ENCODE peak calls at places on chromosome 14, in ten cellular contexts. One of them, this sample, is unnamed.

GRCh38 chr14:72614891-72615410 is 278.9 kb downstream of the DPF3 start:
- DNase-seq in stomach: no peak
- DNase-seq in testis: no peak
- DNase-seq in heart right ventricle: no peak
- DNase-seq in WERI-Rb-1: no peak
- DNase-seq in foreskin keratinocyte: no peak
- DNase-seq in psoas muscle: no peak
- DNase-seq in mesothelial cell of epicardium: no peak
- DNase-seq in suprapubic skin: peak
- DNase-seq in tibial artery: no peak
- DNase-seq in this sample: no peak

GRCh38 chr14:60093606-60094005 is 1.9 kb downstream of the PCNX4 start:
- DNase-seq in foreskin keratinocyte: no peak
- DNase-seq in heart right ventricle: no peak
- DNase-seq in WERI-Rb-1: no peak
- DNase-seq in mesothelial cell of epicardium: no peak
- DNase-seq in tibial artery: no peak
- DNase-seq in stomach: no peak
- DNase-seq in psoas muscle: no peak
- DNase-seq in suprapubic skin: no peak
- DNase-seq in testis: no peak
- DNase-seq in this sample: no peak

GRCh38 chr14:76811561-76811960 is 1.1 kb downstream of the ANGEL1 start:
- DNase-seq in WERI-Rb-1: no peak
- DNase-seq in stomach: no peak
- DNase-seq in testis: no peak
- DNase-seq in mesothelial cell of epicardium: no peak
- DNase-seq in heart right ventricle: no peak
- DNase-seq in foreskin keratinocyte: peak
- DNase-seq in tibial artery: no peak
- DNase-seq in psoas muscle: no peak
- DNase-seq in suprapubic skin: no peak
- DNase-seq in this sample: no peak

GRCh38 chr14:103641181-103641580 is 12.2 kb downstream of the KLC1 start:
- DNase-seq in WERI-Rb-1: no peak
- DNase-seq in stomach: no peak
- DNase-seq in tibial artery: no peak
- DNase-seq in mesothelial cell of epicardium: no peak
- DNase-seq in testis: no peak
- DNase-seq in psoas muscle: no peak
- DNase-seq in foreskin keratinocyte: peak
- DNase-seq in heart right ventricle: no peak
- DNase-seq in suprapubic skin: no peak
- DNase-seq in this sample: no peak

GRCh38 chr14:58637040-58637390 is 747 bp upstream of the DACT1 start:
- DNase-seq in psoas muscle: peak
- DNase-seq in stomach: peak
- DNase-seq in tibial artery: peak
- DNase-seq in testis: peak
- DNase-seq in suprapubic skin: no peak
- DNase-seq in foreskin keratinocyte: peak
- DNase-seq in heart right ventricle: peak
- DNase-seq in mesothelial cell of epicardium: no peak
- DNase-seq in WERI-Rb-1: no peak
- DNase-seq in this sample: peak

GRCh38 chr14:79605863-79606262 is 605.4 kb downstream of the DIO2 start:
- DNase-seq in foreskin keratinocyte: no peak
- DNase-seq in mesothelial cell of epicardium: no peak
- DNase-seq in tibial artery: no peak
- DNase-seq in suprapubic skin: no peak
- DNase-seq in stomach: no peak
- DNase-seq in WERI-Rb-1: no peak
- DNase-seq in testis: no peak
- DNase-seq in heart right ventricle: no peak
- DNase-seq in psoas muscle: no peak
- DNase-seq in this sample: no peak

GRCh38 chr14:60106341-60106740 is 14.6 kb downstream of the PCNX4 start:
- DNase-seq in mesothelial cell of epicardium: no peak
- DNase-seq in suprapubic skin: no peak
- DNase-seq in foreskin keratinocyte: no peak
- DNase-seq in psoas muscle: no peak
- DNase-seq in heart right ventricle: no peak
- DNase-seq in stomach: no peak
- DNase-seq in WERI-Rb-1: no peak
- DNase-seq in tibial artery: peak
- DNase-seq in testis: peak
- DNase-seq in this sample: no peak

GRCh38 chr14:88166616-88167015 is 156.5 kb downstream of the KCNK10 start:
- DNase-seq in tibial artery: no peak
- DNase-seq in foreskin keratinocyte: peak
- DNase-seq in stomach: no peak
- DNase-seq in heart right ventricle: no peak
- DNase-seq in mesothelial cell of epicardium: no peak
- DNase-seq in testis: no peak
- DNase-seq in WERI-Rb-1: no peak
- DNase-seq in psoas muscle: no peak
- DNase-seq in suprapubic skin: no peak
- DNase-seq in this sample: no peak

GRCh38 chr14:67166450-67166853 is 22.8 kb upstream of the GARIN2 start:
- DNase-seq in mesothelial cell of epicardium: no peak
- DNase-seq in psoas muscle: no peak
- DNase-seq in testis: peak
- DNase-seq in heart right ventricle: peak
- DNase-seq in suprapubic skin: no peak
- DNase-seq in stomach: no peak
- DNase-seq in tibial artery: no peak
- DNase-seq in foreskin keratinocyte: peak
- DNase-seq in WERI-Rb-1: peak
- DNase-seq in this sample: peak

GRCh38 chr14:97329701-97330100 is 532.5 kb downstream of the VRK1 start:
- DNase-seq in psoas muscle: no peak
- DNase-seq in heart right ventricle: no peak
- DNase-seq in WERI-Rb-1: no peak
- DNase-seq in testis: no peak
- DNase-seq in mesothelial cell of epicardium: no peak
- DNase-seq in tibial artery: no peak
- DNase-seq in suprapubic skin: no peak
- DNase-seq in stomach: no peak
- DNase-seq in foreskin keratinocyte: no peak
- DNase-seq in this sample: no peak

GRCh38 chr14:105913861-105914260 is 387.5 kb downstream of the TMEM121 start:
- DNase-seq in WERI-Rb-1: no peak
- DNase-seq in testis: no peak
- DNase-seq in stomach: no peak
- DNase-seq in mesothelial cell of epicardium: no peak
- DNase-seq in tibial artery: peak
- DNase-seq in suprapubic skin: no peak
- DNase-seq in psoas muscle: peak
- DNase-seq in foreskin keratinocyte: no peak
- DNase-seq in heart right ventricle: no peak
- DNase-seq in this sample: no peak

GRCh38 chr14:105856676-105857222 is 330.4 kb downstream of the TMEM121 start:
- DNase-seq in suprapubic skin: no peak
- DNase-seq in psoas muscle: no peak
- DNase-seq in WERI-Rb-1: no peak
- DNase-seq in heart right ventricle: peak
- DNase-seq in stomach: no peak
- DNase-seq in tibial artery: no peak
- DNase-seq in mesothelial cell of epicardium: peak
- DNase-seq in testis: peak
- DNase-seq in foreskin keratinocyte: no peak
- DNase-seq in this sample: no peak

GRCh38 chr14:22296722-22297121 is 292.3 kb downstream of the DAD1 start:
- DNase-seq in foreskin keratinocyte: peak
- DNase-seq in mesothelial cell of epicardium: no peak
- DNase-seq in tibial artery: no peak
- DNase-seq in psoas muscle: no peak
- DNase-seq in heart right ventricle: no peak
- DNase-seq in WERI-Rb-1: no peak
- DNase-seq in testis: no peak
- DNase-seq in suprapubic skin: no peak
- DNase-seq in stomach: no peak
- DNase-seq in this sample: peak

GRCh38 chr14:103530390-103530789 is 1.4 kb downstream of the TRMT61A start:
- DNase-seq in mesothelial cell of epicardium: no peak
- DNase-seq in psoas muscle: peak
- DNase-seq in stomach: no peak
- DNase-seq in WERI-Rb-1: no peak
- DNase-seq in heart right ventricle: no peak
- DNase-seq in tibial artery: no peak
- DNase-seq in foreskin keratinocyte: no peak
- DNase-seq in testis: no peak
- DNase-seq in suprapubic skin: no peak
- DNase-seq in this sample: no peak

GRCh38 chr14:40983604-40984003 is 623.1 kb upstream of the LRFN5 start:
- DNase-seq in heart right ventricle: no peak
- DNase-seq in psoas muscle: no peak
- DNase-seq in foreskin keratinocyte: no peak
- DNase-seq in WERI-Rb-1: no peak
- DNase-seq in testis: no peak
- DNase-seq in mesothelial cell of epicardium: no peak
- DNase-seq in tibial artery: no peak
- DNase-seq in stomach: no peak
- DNase-seq in suprapubic skin: no peak
- DNase-seq in this sample: no peak

GRCh38 chr14:50943943-50944646 is at the start of gene PYGL:
- DNase-seq in WERI-Rb-1: peak
- DNase-seq in foreskin keratinocyte: peak
- DNase-seq in heart right ventricle: peak
- DNase-seq in mesothelial cell of epicardium: peak
- DNase-seq in suprapubic skin: peak
- DNase-seq in stomach: peak
- DNase-seq in testis: peak
- DNase-seq in tibial artery: peak
- DNase-seq in psoas muscle: peak
- DNase-seq in this sample: no peak
- TF ChIP-seq CTCF in WERI-Rb-1: peak
- TF ChIP-seq CTCF in foreskin keratinocyte: no peak
- TF ChIP-seq CTCF in heart right ventricle: no peak
- TF ChIP-seq CTCF in mesothelial cell of epicardium: no peak
- TF ChIP-seq CTCF in suprapubic skin: no peak
- TF ChIP-seq CTCF in stomach: no peak
- TF ChIP-seq CTCF in testis: no peak
- TF ChIP-seq CTCF in tibial artery: no peak
- TF ChIP-seq CTCF in psoas muscle: no peak
- TF ChIP-seq CTCF in this sample: no peak

GRCh38 chr14:92553456-92553855 is 39.9 kb downstream of the RIN3 start:
- DNase-seq in testis: peak
- DNase-seq in suprapubic skin: no peak
- DNase-seq in foreskin keratinocyte: no peak
- DNase-seq in WERI-Rb-1: peak
- DNase-seq in stomach: no peak
- DNase-seq in heart right ventricle: no peak
- DNase-seq in mesothelial cell of epicardium: no peak
- DNase-seq in psoas muscle: no peak
- DNase-seq in tibial artery: no peak
- DNase-seq in this sample: no peak
- TF ChIP-seq CTCF in testis: no peak
- TF ChIP-seq CTCF in suprapubic skin: no peak
- TF ChIP-seq CTCF in foreskin keratinocyte: peak
- TF ChIP-seq CTCF in WERI-Rb-1: peak
- TF ChIP-seq CTCF in stomach: no peak
- TF ChIP-seq CTCF in heart right ventricle: no peak
- TF ChIP-seq CTCF in mesothelial cell of epicardium: no peak
- TF ChIP-seq CTCF in psoas muscle: no peak
- TF ChIP-seq CTCF in tibial artery: no peak
- TF ChIP-seq CTCF in this sample: peak

GRCh38 chr14:104821971-104822608 is 21.2 kb downstream of the ZBTB42 start:
- DNase-seq in mesothelial cell of epicardium: no peak
- DNase-seq in tibial artery: no peak
- DNase-seq in psoas muscle: no peak
- DNase-seq in heart right ventricle: no peak
- DNase-seq in stomach: peak
- DNase-seq in testis: no peak
- DNase-seq in foreskin keratinocyte: no peak
- DNase-seq in WERI-Rb-1: no peak
- DNase-seq in suprapubic skin: no peak
- DNase-seq in this sample: no peak

GRCh38 chr14:104818714-104819161 is 17.8 kb downstream of the ZBTB42 start:
- DNase-seq in WERI-Rb-1: no peak
- DNase-seq in suprapubic skin: peak
- DNase-seq in heart right ventricle: no peak
- DNase-seq in testis: peak
- DNase-seq in psoas muscle: no peak
- DNase-seq in tibial artery: peak
- DNase-seq in foreskin keratinocyte: no peak
- DNase-seq in mesothelial cell of epicardium: no peak
- DNase-seq in stomach: peak
- DNase-seq in this sample: no peak

GRCh38 chr14:104821229-104821945 is 20.5 kb downstream of the ZBTB42 start:
- DNase-seq in testis: peak
- DNase-seq in suprapubic skin: no peak
- DNase-seq in heart right ventricle: peak
- DNase-seq in mesothelial cell of epicardium: no peak
- DNase-seq in psoas muscle: no peak
- DNase-seq in foreskin keratinocyte: no peak
- DNase-seq in stomach: no peak
- DNase-seq in tibial artery: peak
- DNase-seq in WERI-Rb-1: no peak
- DNase-seq in this sample: no peak

GRCh38 chr14:104819361-104819771 is 18.5 kb downstream of the ZBTB42 start:
- DNase-seq in tibial artery: peak
- DNase-seq in mesothelial cell of epicardium: no peak
- DNase-seq in WERI-Rb-1: no peak
- DNase-seq in testis: peak
- DNase-seq in heart right ventricle: no peak
- DNase-seq in stomach: peak
- DNase-seq in foreskin keratinocyte: no peak
- DNase-seq in psoas muscle: no peak
- DNase-seq in suprapubic skin: peak
- DNase-seq in this sample: no peak

GRCh38 chr14:104820669-104821228 is 19.8 kb downstream of the ZBTB42 start:
- DNase-seq in testis: peak
- DNase-seq in foreskin keratinocyte: peak
- DNase-seq in heart right ventricle: peak
- DNase-seq in suprapubic skin: peak
- DNase-seq in psoas muscle: no peak
- DNase-seq in tibial artery: peak
- DNase-seq in mesothelial cell of epicardium: no peak
- DNase-seq in stomach: peak
- DNase-seq in WERI-Rb-1: peak
- DNase-seq in this sample: no peak
- TF ChIP-seq CTCF in testis: no peak
- TF ChIP-seq CTCF in foreskin keratinocyte: peak
- TF ChIP-seq CTCF in heart right ventricle: peak
- TF ChIP-seq CTCF in suprapubic skin: peak
- TF ChIP-seq CTCF in psoas muscle: peak
- TF ChIP-seq CTCF in tibial artery: peak
- TF ChIP-seq CTCF in mesothelial cell of epicardium: no peak
- TF ChIP-seq CTCF in stomach: no peak
- TF ChIP-seq CTCF in WERI-Rb-1: peak
- TF ChIP-seq CTCF in this sample: peak

GRCh38 chr14:43003845-43004244 is 1397.2 kb downstream of the LRFN5 start:
- DNase-seq in WERI-Rb-1: no peak
- DNase-seq in psoas muscle: no peak
- DNase-seq in mesothelial cell of epicardium: no peak
- DNase-seq in tibial artery: no peak
- DNase-seq in testis: no peak
- DNase-seq in suprapubic skin: no peak
- DNase-seq in heart right ventricle: no peak
- DNase-seq in foreskin keratinocyte: peak
- DNase-seq in stomach: no peak
- DNase-seq in this sample: no peak

GRCh38 chr14:43001729-43002128 is 1395.1 kb downstream of the LRFN5 start:
- DNase-seq in heart right ventricle: no peak
- DNase-seq in foreskin keratinocyte: no peak
- DNase-seq in tibial artery: no peak
- DNase-seq in testis: no peak
- DNase-seq in WERI-Rb-1: no peak
- DNase-seq in stomach: no peak
- DNase-seq in suprapubic skin: no peak
- DNase-seq in mesothelial cell of epicardium: no peak
- DNase-seq in psoas muscle: no peak
- DNase-seq in this sample: no peak

GRCh38 chr14:43005807-43006206 is 1399.1 kb downstream of the LRFN5 start:
- DNase-seq in heart right ventricle: no peak
- DNase-seq in foreskin keratinocyte: peak
- DNase-seq in tibial artery: no peak
- DNase-seq in stomach: no peak
- DNase-seq in mesothelial cell of epicardium: no peak
- DNase-seq in testis: peak
- DNase-seq in suprapubic skin: no peak
- DNase-seq in WERI-Rb-1: no peak
- DNase-seq in psoas muscle: no peak
- DNase-seq in this sample: no peak
- TF ChIP-seq CTCF in heart right ventricle: no peak
- TF ChIP-seq CTCF in foreskin keratinocyte: peak
- TF ChIP-seq CTCF in tibial artery: no peak
- TF ChIP-seq CTCF in stomach: no peak
- TF ChIP-seq CTCF in mesothelial cell of epicardium: no peak
- TF ChIP-seq CTCF in testis: no peak
- TF ChIP-seq CTCF in suprapubic skin: no peak
- TF ChIP-seq CTCF in WERI-Rb-1: no peak
- TF ChIP-seq CTCF in psoas muscle: no peak
- TF ChIP-seq CTCF in this sample: no peak